ENCODE peak calls at places on chromosomes 11 and 22, in six cellular contexts. Y is HepG2, J is GM12878, R is GM12891, L is K562, Q is H1. V is an unnamed sample.

GRCh38 chr11:102120006-102120405 is 9.8 kb downstream of the YAP1 start:
- DNase-seq in Y (peak; percentile 86), J (no peak), R (no peak), L (no peak), Q (no peak), V (no peak)

GRCh38 chr11:64250875-64251721 is at the start of gene PLCB3:
- DNase-seq in Y (no peak), J (no peak), R (peak; percentile 92), L (peak; percentile 84), Q (no peak), V (peak; percentile 93)

GRCh38 chr11:64703048-64703447 is 19.9 kb downstream of the NRXN2 start:
- DNase-seq in Y (no peak), J (no peak), R (no peak), L (no peak), Q (no peak), V (no peak)

GRCh38 chr11:14480716-14481115 is 18.9 kb downstream of the COPB1 start:
- DNase-seq in Y (no peak), J (no peak), R (no peak), L (no peak), Q (no peak), V (no peak)

GRCh38 chr11:64304316-64305072 is 830 bp upstream of the ESRRA start:
- DNase-seq in Y (peak; percentile 80), J (peak; percentile 78), R (peak; percentile 85), L (peak; percentile 71), Q (peak; percentile 86), V (peak; percentile 90)

GRCh38 chr11:86209806-86210657 is 34.5 kb upstream of the EED start:
- DNase-seq in Y (peak; percentile 94), J (no peak), R (no peak), L (no peak), Q (no peak), V (no peak)

GRCh38 chr11:72111803-72112540 is 523 bp downstream of the ANAPC15 start:
- DNase-seq in Y (peak; percentile 99), J (peak; percentile 99), R (peak; percentile 68), L (peak; percentile 80), Q (peak; percentile 93), V (peak; percentile 60)

GRCh38 chr11:58912124-58912523 is 27.2 kb upstream of the GLYATL1 start:
- DNase-seq in Y (no peak), J (no peak), R (no peak), L (no peak), Q (no peak), V (no peak)

GRCh38 chr11:130858215-130858614 is 58.1 kb downstream of the SNX19 start:
- DNase-seq in Y (no peak), J (no peak), R (no peak), L (peak; percentile 77), Q (no peak), V (no peak)

GRCh38 chr22:23678133-23678532 is 12.7 kb upstream of the RGL4 start:
- DNase-seq in Y (no peak), J (no peak), R (no peak), L (no peak), Q (no peak), V (no peak)

DNA sequence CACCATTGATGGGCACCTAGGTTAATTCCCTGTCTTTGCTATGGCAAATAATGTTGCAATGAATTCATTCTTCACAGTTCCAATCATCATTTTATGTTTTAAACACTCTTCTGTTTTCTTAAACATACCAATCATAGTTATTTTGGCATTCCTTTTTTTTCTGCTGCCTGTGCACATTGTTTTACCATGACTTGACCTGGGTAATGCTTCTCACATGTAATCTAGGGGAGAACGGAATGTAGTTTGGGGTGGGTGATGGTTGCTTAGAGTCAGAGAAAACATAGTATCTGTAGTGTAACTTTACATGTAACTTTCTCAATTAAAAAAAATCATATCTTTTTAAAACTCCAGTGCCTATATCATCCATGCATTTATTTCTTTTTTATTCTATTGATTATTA is 1945.3 kb upstream of the RAG2 start:
- DNase-seq in Y (no peak), J (no peak), R (no peak), L (no peak), Q (no peak), V (no peak)
- TF ChIP-seq POLR2A in Y (no peak), J (no peak), R (no peak), L (no peak), Q (no peak), V (no peak)

DNA sequence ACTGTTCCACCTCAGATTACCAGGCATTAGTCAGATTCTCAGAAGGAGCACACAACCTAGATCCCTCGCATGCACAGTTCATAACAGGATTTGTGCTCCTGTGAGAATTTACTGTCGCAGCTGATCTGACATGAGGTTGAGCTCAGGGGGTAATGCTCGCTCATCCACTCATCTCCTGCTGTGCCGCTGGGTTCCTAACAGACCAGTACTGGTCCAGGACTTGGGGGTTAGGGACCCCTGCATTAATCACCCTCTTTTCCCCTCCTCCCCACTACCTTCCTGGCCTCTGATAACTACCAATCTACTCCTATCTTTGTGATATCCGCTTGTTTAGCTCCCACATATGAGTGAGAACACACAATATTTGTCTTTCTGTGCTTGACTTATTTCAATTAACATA is 83.5 kb upstream of the FSHB start:
- DNase-seq in Y (no peak), J (no peak), R (no peak), L (no peak), Q (no peak), V (no peak)
- TF ChIP-seq TAF1 in Y (no peak), J (no peak), R (no peak), L (no peak), Q (no peak), V (no peak)

DNA sequence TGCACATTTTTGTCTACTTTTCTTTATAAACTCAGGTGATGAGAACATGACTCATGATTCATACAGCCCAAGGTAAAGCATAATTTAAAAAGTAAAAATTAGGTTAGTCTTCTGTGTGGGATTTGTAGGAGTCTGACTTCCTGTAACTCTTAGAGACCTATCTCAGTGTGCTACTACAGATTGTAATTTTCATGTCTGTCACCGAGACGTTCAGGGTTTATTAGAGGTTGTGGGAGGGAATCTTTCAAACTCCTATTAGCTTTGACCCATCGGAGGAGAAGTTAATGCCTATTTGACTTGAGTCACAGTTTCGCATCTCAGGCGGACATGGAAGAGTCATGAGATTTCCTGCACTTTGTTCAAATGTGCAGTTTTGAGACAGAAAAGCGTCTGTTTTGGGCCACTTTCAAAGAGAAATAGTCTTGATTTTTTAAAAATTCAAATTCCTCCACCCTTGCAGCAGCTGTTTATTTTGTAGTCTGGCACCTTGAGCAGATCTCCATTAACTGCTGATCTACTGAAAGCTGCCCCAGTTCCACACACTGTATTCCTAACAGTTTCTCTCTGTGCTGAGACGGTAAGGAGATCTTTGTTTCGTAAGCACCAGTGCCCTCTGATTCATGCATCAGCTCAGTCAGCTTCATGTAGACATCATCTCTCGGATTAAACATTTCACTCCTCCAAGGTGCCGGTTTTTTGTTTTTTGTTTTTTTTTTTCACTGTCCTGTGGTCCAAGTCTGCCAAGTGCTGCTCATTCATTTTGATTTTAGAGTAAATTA is 24.3 kb downstream of the ALKBH3 start:
- DNase-seq in Y (no peak), J (no peak), R (no peak), L (no peak), Q (no peak), V (no peak)
- TF ChIP-seq POLR2AphosphoS5 in Y (no peak), J (no peak), R (no peak), L (no peak), Q (no peak), V (no peak)

GRCh38 chr11:117072517-117073218 is 25.6 kb downstream of the SIK3 start:
- DNase-seq in Y (peak; percentile 93), J (peak; percentile 45), R (no peak), L (peak; percentile 56), Q (no peak), V (no peak)
- TF ChIP-seq POLR2A in Y (no peak), J (no peak), R (no peak), L (no peak), Q (no peak), V (no peak)

DNA sequence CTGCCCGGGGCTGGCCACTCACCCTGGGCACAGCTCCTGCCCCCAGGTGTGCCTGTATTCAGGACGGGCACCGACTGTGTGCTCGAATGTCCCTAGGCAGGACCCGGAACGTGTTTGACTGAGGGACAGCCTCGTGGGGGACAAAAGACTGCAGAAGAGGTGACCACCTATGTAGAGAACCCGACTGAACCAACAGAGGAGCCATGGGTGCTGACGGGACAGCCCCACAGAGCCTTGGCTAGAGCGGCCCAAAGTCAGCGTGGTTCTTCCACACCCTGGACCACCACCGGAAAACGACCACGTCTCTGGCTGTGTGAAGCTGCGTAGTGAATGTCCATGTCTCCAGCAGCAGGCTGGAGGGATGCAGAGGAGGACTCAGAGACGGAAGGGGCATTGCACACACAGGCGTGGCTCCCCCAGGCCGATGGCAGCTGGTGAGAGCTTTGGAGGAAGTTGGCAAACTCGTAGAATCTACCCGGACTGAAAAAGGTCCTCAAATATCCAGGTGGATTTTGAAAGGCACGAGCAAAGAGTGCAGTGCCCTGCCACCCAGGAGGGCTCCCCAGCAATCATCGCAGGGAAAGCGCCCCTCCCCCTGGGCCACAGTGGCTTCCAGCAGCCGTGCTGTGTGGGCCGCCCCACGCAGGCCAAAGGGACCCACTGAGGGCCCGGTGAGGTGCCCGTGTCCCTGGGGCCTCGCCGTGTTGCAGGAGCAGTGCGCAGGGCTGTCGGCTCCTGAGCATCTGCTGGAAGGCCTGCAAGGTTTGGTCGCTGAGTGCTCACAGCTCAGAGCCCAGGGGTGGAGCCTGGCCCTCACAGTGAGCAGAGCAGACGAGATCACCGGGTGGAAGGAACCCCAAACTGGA is 17.5 kb upstream of the MUC5B start:
- DNase-seq in Y (no peak), J (no peak), R (no peak), L (peak; percentile 3), Q (no peak), V (peak; percentile 8)
- TF ChIP-seq TAF1 in Y (no peak), J (no peak), R (no peak), L (no peak), Q (no peak), V (no peak)

GRCh38 chr11:12159351-12160099 is 49.1 kb downstream of the MICAL2 start:
- DNase-seq in Y (no peak), J (no peak), R (no peak), L (no peak), Q (no peak), V (no peak)
- TF ChIP-seq POLR2AphosphoS5 in Y (no peak), J (no peak), R (no peak), L (no peak), Q (no peak), V (no peak)

GRCh38 chr11:36288442-36289225 is 590 bp downstream of the COMMD9 start:
- DNase-seq in Y (no peak), J (no peak), R (no peak), L (peak; percentile 21), Q (no peak), V (no peak)

GRCh38 chr11:36292311-36292722 is 3.1 kb upstream of the COMMD9 start:
- DNase-seq in Y (no peak), J (peak; percentile 23), R (peak; percentile 39), L (peak; percentile 42), Q (no peak), V (peak; percentile 35)

DNA sequence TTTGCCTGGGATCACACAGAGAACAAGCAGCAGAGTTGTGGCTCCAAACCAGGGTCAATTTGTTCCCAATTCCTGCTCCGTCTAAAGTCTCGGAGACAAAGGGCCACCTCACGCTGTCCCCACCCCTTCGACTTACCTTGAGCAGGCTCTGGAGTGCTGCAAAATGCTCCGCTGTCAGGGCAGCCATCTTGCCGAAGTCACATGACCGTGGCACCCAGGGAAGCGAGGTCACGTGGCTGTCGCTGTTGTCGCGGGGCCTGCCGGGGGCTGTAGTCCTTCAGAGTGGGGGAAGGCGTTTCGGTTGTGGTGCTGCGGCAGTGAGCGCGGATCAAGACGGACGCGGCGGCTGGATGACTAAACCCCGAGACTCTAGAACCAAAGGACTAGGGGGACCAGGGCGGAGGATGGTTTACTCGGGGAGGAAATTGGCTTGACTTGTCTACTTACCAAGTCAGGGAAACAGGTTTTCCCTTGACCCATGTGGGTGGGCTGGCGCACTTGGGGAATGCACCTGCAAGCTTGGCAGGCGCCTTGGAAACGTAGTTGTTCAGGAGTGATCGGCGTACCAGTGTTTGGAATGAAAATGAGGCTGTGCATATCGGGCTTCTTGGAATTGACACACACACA is at the start of gene COMMD9:
- DNase-seq in Y (peak; percentile 88), J (peak; percentile 56), R (peak; percentile 80), L (peak; percentile 95), Q (peak; percentile 88), V (peak; percentile 81)
- TF ChIP-seq POLR2A in Y (peak; percentile 73), J (peak; percentile 88), R (peak; percentile 82), L (peak; percentile 78), Q (peak; percentile 50), V (peak; percentile 82)

GRCh38 chr11:1055990-1056771 is 18.5 kb upstream of the MUC2 start:
- DNase-seq in Y (no peak), J (no peak), R (no peak), L (no peak), Q (no peak), V (no peak)
- TF ChIP-seq TAF1 in Y (no peak), J (no peak), R (no peak), L (no peak), Q (no peak), V (no peak)

V was measured in GM12892.